ENCODE peak calls at places on chromosomes 16 and 17, in five cellular contexts. B is mesenchymal stem cell, T is H9, W is IMR-90, O is mesendoderm. S is an unnamed sample.

GRCh38 chr17:2302740-2303277 is 776 bp downstream of the SMG6 start:
- DNase-seq in B (no peak), O (peak; percentile 51), T (no peak), W (peak; percentile 6), S (no peak)

GRCh38 chr16:59899940-59900339 is 1165.8 kb upstream of the GOT2 start:
- DNase-seq in W (no peak), O (peak; percentile 35), T (no peak), B (no peak), S (no peak)

GRCh38 chr17:28470266-28471126 is 2.9 kb upstream of the SLC13A2 start:
- DNase-seq in B (no peak), O (no peak), W (no peak), T (no peak), S (no peak)

GRCh38 chr16:50606431-50607050 is 58.3 kb downstream of the NKD1 start:
- DNase-seq in W (no peak), B (no peak), T (no peak), O (no peak), S (no peak)

GRCh38 chr17:61321344-61321743 is 78.3 kb upstream of the TBX2 start:
- DNase-seq in B (peak; percentile 59), W (no peak), O (no peak), T (no peak), S (no peak)

GRCh38 chr17:31627960-31628359 is 231.1 kb downstream of the COPRS start:
- DNase-seq in W (peak; percentile 95), O (no peak), T (no peak), B (no peak), S (no peak)

GRCh38 chr16:58499615-58500328 is at the start of gene NDRG4:
- DNase-seq in B (peak; percentile 94), W (peak; percentile 87), O (peak; percentile 96), T (peak; percentile 97), S (peak; percentile 78)

GRCh38 chr17:71830916-71831315 is 289.9 kb upstream of the SOX9 start:
- DNase-seq in T (peak; percentile 82), W (no peak), O (peak; percentile 64), B (no peak), S (no peak)

DNA sequence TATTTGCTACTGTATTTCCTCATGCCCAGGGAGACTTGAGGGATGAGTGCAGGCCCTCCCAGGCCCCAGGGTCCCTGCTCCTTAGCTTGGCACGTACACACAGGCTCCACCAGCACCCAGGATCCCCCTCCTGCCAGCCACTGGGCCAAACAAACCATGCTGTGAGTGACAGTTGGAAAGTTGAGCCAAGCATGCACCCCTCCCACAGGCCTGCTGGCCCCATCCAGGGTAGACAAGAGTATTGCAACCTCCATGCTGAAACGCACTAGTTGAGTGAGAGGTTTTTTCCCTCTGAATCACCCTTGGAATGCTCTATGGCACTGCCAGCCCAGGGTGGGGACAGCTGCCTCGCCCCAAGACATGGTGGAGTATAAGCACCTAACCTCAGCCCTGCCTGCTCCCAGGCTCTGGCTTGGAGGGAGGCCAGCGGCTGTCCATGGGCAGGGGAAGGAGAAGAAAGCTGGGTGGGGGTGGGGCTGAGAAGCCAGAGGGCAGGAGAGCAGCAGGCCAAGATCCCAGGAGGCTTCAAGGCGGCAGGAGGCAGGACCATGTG is 49.6 kb downstream of the PITPNM3 start:
- DNase-seq in T (no peak), W (no peak), O (no peak), B (no peak), S (no peak)
- H3K4me2 ChIP-seq in T (no peak overlapping the region), W (no peak overlapping the region), O (no peak overlapping the region), B (no peak overlapping the region), S (no peak overlapping the region)

DNA sequence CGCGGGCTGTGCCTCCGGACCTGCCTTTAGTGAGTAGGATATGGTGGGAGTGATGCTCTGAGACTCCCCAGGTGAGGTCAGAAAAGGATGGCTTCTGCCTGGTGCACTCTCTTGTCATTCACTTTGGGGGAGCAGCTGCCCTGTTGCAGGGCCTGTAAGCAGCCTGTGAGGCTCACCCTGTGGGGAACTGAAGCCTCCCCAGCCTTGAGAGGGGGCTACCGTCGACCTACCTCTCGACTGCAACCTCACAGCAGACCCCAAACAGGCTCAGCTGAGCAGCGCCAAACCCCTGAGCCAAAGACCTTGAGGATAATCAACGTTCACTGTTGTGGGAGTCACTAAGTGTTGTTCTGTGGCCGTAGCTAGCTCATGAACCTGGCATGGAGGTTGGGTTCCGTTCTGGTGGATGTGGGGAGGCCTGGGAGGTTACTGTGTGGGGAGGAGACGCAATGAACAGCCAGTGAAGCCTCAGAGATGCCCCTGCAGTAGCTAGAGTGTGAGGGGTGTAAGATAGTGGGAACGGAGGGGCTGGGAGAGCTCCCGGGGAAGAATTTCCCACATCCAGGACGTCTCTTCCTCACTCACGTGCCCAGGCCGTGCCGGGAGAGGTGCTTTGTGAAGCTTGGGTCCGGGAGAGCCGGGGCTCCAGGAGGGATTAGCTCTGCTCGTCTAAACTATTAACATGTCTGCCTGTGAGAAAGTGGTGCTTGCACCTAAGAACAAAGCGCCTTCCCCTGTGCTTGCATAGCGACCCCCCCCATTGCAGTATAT is 38.8 kb downstream of the METRNL start:
- DNase-seq in B (no peak), T (no peak), W (no peak), O (no peak), S (no peak)
- H2BK5ac ChIP-seq in B (no peak overlapping the region), T (no peak overlapping the region), W (no peak overlapping the region), O (no peak overlapping the region), S (peak overlapping the region; percentile 54)

GRCh38 chr17:6509921-6510320 is 46.4 kb downstream of the PITPNM3 start:
- DNase-seq in O (no peak), W (no peak), B (no peak), T (no peak), S (no peak)
- H3K4me2 ChIP-seq in O (no peak overlapping the region), W (no peak overlapping the region), B (no peak overlapping the region), T (no peak overlapping the region), S (no peak overlapping the region)

GRCh38 chr17:82560802-82561428 is 41.4 kb downstream of the FOXK2 start:
- DNase-seq in B (no peak), O (no peak), W (no peak), T (no peak), S (no peak)

GRCh38 chr17:82559779-82560642 is 40.5 kb downstream of the FOXK2 start:
- DNase-seq in W (no peak), B (peak; percentile 19), T (no peak), O (no peak), S (no peak)

GRCh38 chr17:82565551-82565950 is 46.0 kb downstream of the FOXK2 start:
- DNase-seq in O (no peak), B (no peak), T (no peak), W (no peak), S (no peak)

GRCh38 chr17:82563318-82563717 is 43.8 kb downstream of the FOXK2 start:
- DNase-seq in O (no peak), W (no peak), T (no peak), B (no peak), S (no peak)

DNA sequence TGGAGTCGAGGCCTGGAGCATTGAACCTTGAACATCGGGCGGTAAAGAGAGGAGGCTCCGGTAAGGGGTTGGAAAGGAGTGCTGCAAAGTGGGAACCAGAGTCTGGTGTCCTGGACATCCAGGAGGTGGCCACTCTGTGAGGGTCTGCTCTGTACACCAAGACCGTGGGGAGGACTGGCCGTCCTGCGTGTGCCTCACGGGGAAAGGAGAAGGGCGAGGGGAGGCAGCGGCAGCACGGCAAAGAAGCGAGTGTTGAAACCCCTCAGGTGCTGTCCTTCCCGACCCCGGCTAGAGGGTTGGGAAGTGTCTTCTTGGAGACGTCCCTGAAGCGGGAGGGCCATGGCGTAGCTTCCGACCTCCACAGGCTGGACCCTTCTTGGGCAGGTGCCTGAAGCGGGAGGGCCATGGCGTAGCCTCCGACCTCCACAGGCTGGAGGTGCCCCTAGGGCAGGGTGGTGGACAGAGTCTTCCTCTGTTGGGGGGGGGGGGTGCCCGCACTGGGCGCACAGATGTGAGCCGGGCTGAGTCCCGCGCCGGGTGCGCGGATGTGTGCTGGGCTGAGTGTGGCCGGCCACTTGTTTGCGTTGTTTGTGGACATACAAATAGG is 42.0 kb downstream of the FOXK2 start:
- DNase-seq in T (no peak), B (no peak), W (no peak), O (no peak), S (no peak)
- H2BK5ac ChIP-seq in T (no peak overlapping the region), B (no peak overlapping the region), W (no peak overlapping the region), O (no peak overlapping the region), S (no peak overlapping the region)

DNA sequence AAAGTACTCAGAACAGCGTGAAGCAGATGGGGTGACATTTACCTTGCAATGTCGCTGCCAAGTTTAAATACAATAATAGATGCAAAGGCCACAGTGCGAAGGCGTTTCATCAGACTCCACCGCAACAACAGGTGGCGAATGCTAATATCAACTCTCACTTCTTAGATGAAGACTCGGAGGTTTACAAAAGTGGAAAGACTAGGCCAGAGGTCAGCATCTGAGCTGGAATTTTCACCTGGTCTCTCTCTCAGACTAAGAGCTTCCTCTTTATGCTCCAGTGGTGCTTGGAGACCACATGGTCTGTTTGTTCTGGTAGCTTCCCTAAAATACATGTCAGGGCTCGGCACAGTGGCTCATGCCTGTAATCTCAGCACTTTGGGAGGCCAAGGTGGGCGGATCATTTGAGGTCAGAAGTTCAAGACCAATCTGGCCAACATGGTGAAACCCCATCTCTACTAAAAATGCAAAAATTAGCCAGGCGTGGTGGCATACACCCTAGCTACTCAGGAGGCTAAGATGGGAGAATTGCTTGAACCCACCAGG is 169.1 kb downstream of the XYLT1 start:
- DNase-seq in O (no peak), T (no peak), W (no peak), B (no peak), S (no peak)
- H3K4me2 ChIP-seq in O (no peak overlapping the region), T (no peak overlapping the region), W (no peak overlapping the region), B (no peak overlapping the region), S (no peak overlapping the region)

GRCh38 chr17:32719702-32720101 is 157.2 kb downstream of the MYO1D start:
- DNase-seq in O (no peak), B (no peak), T (no peak), W (no peak), S (no peak)

GRCh38 chr17:32720671-32721070 is 156.3 kb downstream of the MYO1D start:
- DNase-seq in B (no peak), O (no peak), T (no peak), W (no peak), S (no peak)

GRCh38 chr17:32725697-32726096 is 151.2 kb downstream of the MYO1D start:
- DNase-seq in W (no peak), T (no peak), B (no peak), O (no peak), S (no peak)

GRCh38 chr17:32722733-32723132 is 154.2 kb downstream of the MYO1D start:
- DNase-seq in W (no peak), O (no peak), T (no peak), B (no peak), S (no peak)

DNA sequence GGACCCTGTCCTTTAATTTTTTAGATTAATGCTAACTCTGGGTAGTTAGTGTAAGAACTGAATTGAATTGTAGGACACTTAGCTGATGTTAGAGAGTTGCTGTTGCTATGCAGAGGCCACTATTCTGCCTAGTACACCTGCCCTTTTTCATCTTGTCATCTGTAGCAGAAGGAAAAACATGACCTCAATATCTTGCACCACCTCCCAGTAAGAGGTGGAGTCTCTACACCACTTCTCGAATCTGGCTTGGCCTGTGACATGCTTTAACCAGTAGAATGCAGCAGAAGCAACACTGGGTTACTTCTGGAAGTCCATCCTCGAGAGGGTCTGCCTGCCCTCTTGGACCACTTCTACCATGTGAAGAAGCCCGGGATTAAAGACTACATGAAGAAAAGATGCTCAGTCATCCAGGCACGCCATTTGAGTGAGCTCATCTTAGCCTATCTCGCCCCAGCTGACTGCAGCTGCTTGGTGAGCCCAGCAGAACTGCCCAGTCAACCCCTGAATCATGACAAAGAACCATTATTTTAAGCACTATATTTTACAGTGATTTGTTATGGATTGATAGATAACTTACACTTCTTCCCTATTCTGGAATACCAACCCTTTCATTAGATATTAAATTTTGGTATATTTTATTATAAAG is 153.5 kb downstream of the MYO1D start:
- DNase-seq in W (peak; percentile 7), O (peak; percentile 42), T (no peak), B (peak; percentile 10), S (no peak)
- H2BK5ac ChIP-seq in W (no peak overlapping the region), O (no peak overlapping the region), T (no peak overlapping the region), B (no peak overlapping the region), S (no peak overlapping the region)

S was measured in neuronal stem cell.